ENCODE peak calls at places on chromosomes 1 and 21, in five cellular contexts. K is activated CD8-positive, alpha-beta memory T cell treated with anti-CD3 and anti-CD28 coated beads, Interleukin-2, amount 10 ng/mL, durations not matched to agents 7 days and 5 days; L is anterior cingulate cortex; H is GM06990; M is stimulated activated CD8-positive, alpha-beta memory T cell treated with anti-CD3 and anti-CD28 coated beads, Interleukin-2, amount 100 ng/mL, for 48 hours. N is an unnamed sample.

GRCh38 chr1:31987231-31987630 is 26.4 kb upstream of the KHDRBS1 start:
- DNase-seq in M (no peak), H (no peak), L (no peak), K (no peak), N (no peak)

GRCh38 chr1:242086093-242086492 is 87.2 kb upstream of the MAP1LC3C start:
- DNase-seq in H (no peak), L (no peak), M (no peak), K (no peak), N (no peak)

GRCh38 chr1:47031059-47031458 is 7.6 kb downstream of the CYP4X1 start:
- DNase-seq in K (no peak), H (no peak), M (no peak), L (no peak), N (no peak)

GRCh38 chr21:39441502-39442475 is 3.8 kb downstream of the LCA5L start:
- DNase-seq in K (peak; percentile 64), H (no peak), M (no peak), L (no peak), N (no peak)

GRCh38 chr1:154442006-154442740 is 37.0 kb downstream of the IL6R start:
- DNase-seq in K (no peak), H (no peak), L (no peak), M (no peak), N (no peak)

GRCh38 chr1:159141584-159142518 is 29.6 kb upstream of the CADM3 start:
- DNase-seq in L (peak; percentile 67), M (no peak), H (no peak), K (no peak), N (no peak)

GRCh38 chr1:80047791-80048190 is 1041.3 kb upstream of the ADGRL4 start:
- DNase-seq in L (no peak), K (no peak), M (no peak), H (no peak), N (no peak)

GRCh38 chr21:46607605-46608004 is 2.7 kb upstream of the S100B start:
- DNase-seq in K (no peak), H (no peak), M (no peak), L (no peak), N (no peak)

GRCh38 chr1:41728403-41729202 is 190.1 kb downstream of the HIVEP3 start:
- DNase-seq in M (peak; percentile 74), H (peak; percentile 86), K (peak; percentile 82), L (no peak), N (no peak)

GRCh38 chr1:176515310-176515709 is 52.3 kb downstream of the PAPPA2 start:
- DNase-seq in K (no peak), M (no peak), H (no peak), L (no peak), N (no peak)

GRCh38 chr1:52919720-52920199 is 1.8 kb downstream of the ECHDC2 start:
- DNase-seq in L (no peak), M (no peak), H (no peak), K (no peak), N (no peak)

GRCh38 chr21:27362249-27362648 is 395.4 kb upstream of the ADAMTS5 start:
- DNase-seq in H (no peak), M (no peak), L (no peak), K (no peak), N (no peak)

GRCh38 chr21:35070436-35070835 is 21.3 kb upstream of the RUNX1 start:
- DNase-seq in L (no peak), M (no peak), K (no peak), H (no peak), N (no peak)

GRCh38 chr21:36203603-36203889 is 46.9 kb downstream of the DOP1B start:
- DNase-seq in H (no peak), K (peak; percentile 73), L (no peak), M (peak; percentile 34), N (no peak)

GRCh38 chr1:27360159-27361043 is 6.4 kb downstream of the MAP3K6 start:
- DNase-seq in L (no peak), K (peak; percentile 60), H (peak; percentile 56), M (no peak), N (no peak)

GRCh38 chr21:34213959-34214358 is 140.6 kb downstream of the MRPS6 start:
- DNase-seq in M (no peak), K (no peak), H (no peak), L (no peak), N (no peak)

GRCh38 chr1:58739851-58740466 is 40.1 kb upstream of the MYSM1 start:
- DNase-seq in L (no peak), H (no peak), K (no peak), M (no peak), N (no peak)

GRCh38 chr1:58898739-58899580 is 115.1 kb upstream of the JUN start:
- DNase-seq in H (no peak), M (no peak), L (no peak), K (no peak), N (no peak)

GRCh38 chr1:228061411-228062084 is 21.0 kb upstream of the ARF1 start:
- DNase-seq in H (no peak), M (no peak), K (no peak), L (no peak), N (no peak)

GRCh38 chr1:34759472-34760357 is at the start of gene GJB4:
- DNase-seq in M (no peak), L (no peak), K (no peak), H (no peak), N (no peak)

GRCh38 chr1:85200870-85201339 is at the start of gene SYDE2:
- DNase-seq in K (peak; percentile 83), L (peak; percentile 26), H (peak; percentile 89), M (peak; percentile 40), N (peak; percentile 80)

GRCh38 chr1:153728305-153729066 is 636 bp downstream of the INTS3 start:
- DNase-seq in K (peak; percentile 48), M (peak; percentile 13), H (no peak), L (no peak), N (peak; percentile 32)

N was measured in CD4-positive, alpha-beta T cell.